ENCODE peak calls at places on chromosomes 1 and 21, in five cellular contexts. S, Z, U, F and E are unnamed samples.

GRCh38 chr1:205523891-205524793 is 19.7 kb downstream of the CDK18 start:
- DNase-seq in S (peak), Z (peak), U (no peak), F (peak), E (peak)

GRCh38 chr1:224785622-224786021 is 143.9 kb upstream of the DNAH14 start:
- DNase-seq in S (no peak), Z (no peak), U (no peak), F (no peak), E (no peak)

GRCh38 chr1:201724760-201725105 is 104.2 kb upstream of the IPO9 start:
- DNase-seq in S (no peak), Z (no peak), U (no peak), F (no peak), E (peak)

GRCh38 chr1:205669341-205670142 is 10.8 kb downstream of the SLC45A3 start:
- DNase-seq in S (no peak), Z (no peak), U (no peak), F (no peak), E (peak)

GRCh38 chr1:187408217-187409004 is 579.7 kb downstream of the PLA2G4A start:
- DNase-seq in S (no peak), Z (no peak), U (no peak), F (peak), E (no peak)

GRCh38 chr1:172203135-172203823 is 217.2 kb upstream of the C1orf105 start:
- DNase-seq in S (no peak), Z (peak), U (no peak), F (no peak), E (no peak)

GRCh38 chr1:178057863-178058576 is 35.9 kb upstream of the RASAL2 start:
- DNase-seq in S (no peak), Z (peak), U (no peak), F (no peak), E (no peak)

GRCh38 chr1:172686143-172686542 is 27.2 kb downstream of the FASLG start:
- DNase-seq in S (no peak), Z (no peak), U (no peak), F (no peak), E (no peak)

GRCh38 chr1:212241445-212242287 is 43.5 kb upstream of the PPP2R5A start:
- DNase-seq in S (no peak), Z (no peak), U (no peak), F (no peak), E (no peak)

GRCh38 chr1:1358433-1359201 is at the start of gene MXRA8:
- DNase-seq in S (no peak), Z (peak), U (no peak), F (no peak), E (no peak)

GRCh38 chr1:45005761-45006160 is 5.4 kb downstream of the HECTD3 start:
- DNase-seq in S (no peak), Z (no peak), U (no peak), F (no peak), E (no peak)

GRCh38 chr1:88787023-88787903 is 103.2 kb downstream of the PKN2 start:
- DNase-seq in S (no peak), Z (no peak), U (no peak), F (no peak), E (no peak)

GRCh38 chr1:192763243-192763642 is 45.6 kb upstream of the RGS2 start:
- DNase-seq in S (peak), Z (no peak), U (no peak), F (no peak), E (no peak)

GRCh38 chr1:12528021-12528852 is 89.8 kb downstream of the DHRS3 start:
- DNase-seq in S (no peak), Z (peak), U (no peak), F (no peak), E (peak)

GRCh38 chr1:241240084-241240483 is 116.9 kb downstream of the RGS7 start:
- DNase-seq in S (no peak), Z (no peak), U (no peak), F (no peak), E (no peak)

GRCh38 chr1:192703283-192704206 is 67.6 kb downstream of the RGS13 start:
- DNase-seq in S (no peak), Z (no peak), U (no peak), F (no peak), E (no peak)

GRCh38 chr1:115300087-115300856 is 37.8 kb downstream of the NGF start:
- DNase-seq in S (peak), Z (peak), U (no peak), F (peak), E (no peak)

GRCh38 chr1:160398823-160399222 is 1.5 kb upstream of the VANGL2 start:
- DNase-seq in S (peak), Z (no peak), U (no peak), F (no peak), E (no peak)

GRCh38 chr1:194045416-194045815 is 859.0 kb upstream of the B3GALT2 start:
- DNase-seq in S (peak), Z (no peak), U (no peak), F (no peak), E (no peak)

GRCh38 chr1:29811727-29812396 is 575.5 kb downstream of the PTPRU start:
- DNase-seq in S (no peak), Z (no peak), U (no peak), F (no peak), E (peak)

GRCh38 chr1:241551759-241552638 is 19.8 kb downstream of the KMO start:
- DNase-seq in S (no peak), Z (no peak), U (peak), F (no peak), E (peak)

GRCh38 chr21:45497846-45498645 is 44.2 kb downstream of the SLC19A1 start:
- DNase-seq in S (no peak), Z (no peak), U (no peak), F (no peak), E (peak)

GRCh38 chr1:225772323-225772768 is 5.3 kb upstream of the SRP9 start:
- DNase-seq in S (peak), Z (peak), U (no peak), F (peak), E (peak)

GRCh38 chr1:182599339-182599738 is 4.8 kb downstream of the RGS16 start:
- DNase-seq in S (no peak), Z (no peak), U (no peak), F (no peak), E (no peak)

GRCh38 chr1:176384841-176385240 is 78.1 kb upstream of the PAPPA2 start:
- DNase-seq in S (no peak), Z (no peak), U (no peak), F (no peak), E (no peak)

GRCh38 chr1:40182956-40183710 is 21.9 kb downstream of the RLF start:
- DNase-seq in S (no peak), Z (peak), U (no peak), F (no peak), E (no peak)

GRCh38 chr1:72284398-72285073 is 2.2 kb upstream of the NEGR1 start:
- DNase-seq in S (peak), Z (peak), U (no peak), F (peak), E (peak)

GRCh38 chr1:243428617-243429342 is 172.9 kb downstream of the SDCCAG8 start:
- DNase-seq in S (no peak), Z (peak), U (no peak), F (no peak), E (no peak)

GRCh38 chr1:31127266-31127665 is 61.7 kb upstream of the PUM1 start:
- DNase-seq in S (no peak), Z (no peak), U (no peak), F (no peak), E (no peak)

DNA sequence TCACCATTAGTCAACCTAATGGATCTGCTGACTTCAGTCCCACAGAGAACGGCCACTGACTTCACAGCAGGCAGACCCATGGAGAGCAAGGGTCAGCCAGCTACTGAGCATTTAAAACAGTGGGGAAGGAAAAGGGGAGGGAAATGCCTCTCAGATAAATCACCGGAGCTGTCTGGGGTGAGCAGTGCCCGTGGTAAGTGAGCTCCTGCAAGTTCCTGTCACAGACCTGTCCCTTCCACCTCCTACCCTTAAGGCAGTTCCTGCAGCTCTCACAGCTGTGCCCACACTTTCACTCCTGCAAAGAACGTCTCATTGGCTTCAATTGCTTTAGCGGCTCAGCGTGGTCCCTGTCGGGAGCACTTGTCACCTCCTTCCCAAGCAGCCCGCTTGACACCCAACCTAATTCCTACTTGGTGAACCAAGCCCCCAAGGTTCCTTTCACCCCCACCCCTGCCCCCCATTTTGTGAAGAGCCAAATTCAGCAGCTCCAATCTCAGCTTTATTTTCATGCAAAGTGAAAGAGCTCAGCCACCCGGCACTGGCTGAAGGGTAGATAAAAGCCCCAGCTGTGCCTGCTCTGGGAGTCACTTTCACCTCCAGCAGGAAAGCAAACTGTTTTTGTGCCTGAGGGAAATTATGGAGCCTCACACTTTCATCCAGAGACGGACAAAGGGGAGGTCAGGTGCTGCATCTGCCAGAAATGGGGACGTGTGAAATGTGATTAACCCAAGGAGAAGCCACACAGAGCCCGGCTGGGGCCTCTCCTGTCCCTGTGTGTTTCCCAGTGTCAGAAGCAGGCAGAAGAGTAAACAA is 306.2 kb downstream of the TTLL7 start:
- DNase-seq in S (no peak), Z (peak), U (no peak), F (peak), E (peak)
- H3K27ac ChIP-seq in S (no peak), Z (peak), U (no peak), F (peak), E (peak)

GRCh38 chr21:16309250-16309971 is 579.6 kb downstream of the USP25 start:
- DNase-seq in S (no peak), Z (no peak), U (no peak), F (no peak), E (no peak)
- H3K27ac ChIP-seq in S (no peak), Z (no peak), U (no peak), F (no peak), E (no peak)

GRCh38 chr1:52070704-52071103 is 14.6 kb downstream of the BTF3L4 start:
- DNase-seq in S (no peak), Z (no peak), U (no peak), F (no peak), E (no peak)

DNA sequence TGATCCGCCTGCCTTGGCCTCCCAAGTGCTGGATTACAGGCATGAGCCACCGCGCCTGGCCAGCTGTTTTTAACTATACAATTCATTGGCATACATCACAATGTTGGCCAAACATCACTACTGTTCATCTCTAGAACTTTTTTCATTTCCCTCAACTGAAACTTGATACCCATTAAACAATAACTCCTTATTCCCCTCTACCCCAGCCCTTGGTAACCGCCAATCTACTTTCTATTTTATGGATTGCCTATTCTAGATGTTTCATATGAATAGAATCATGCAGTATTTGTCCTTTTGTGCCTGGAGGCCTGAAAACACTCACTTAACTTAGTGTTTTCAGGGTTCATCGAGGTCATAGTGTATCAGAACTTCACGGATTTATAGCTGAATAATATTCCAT is 16.2 kb downstream of the BTF3L4 start:
- DNase-seq in S (no peak), Z (peak), U (no peak), F (no peak), E (no peak)
- H3K27ac ChIP-seq in S (no peak), Z (no peak), U (no peak), F (no peak), E (no peak)

GRCh38 chr1:156006666-156007376 is 13.9 kb downstream of the SSR2 start:
- DNase-seq in S (no peak), Z (peak), U (no peak), F (no peak), E (peak)

GRCh38 chr1:156001682-156002171 is 19.0 kb downstream of the SSR2 start:
- DNase-seq in S (no peak), Z (peak), U (no peak), F (no peak), E (no peak)

GRCh38 chr1:156001021-156001681 is 19.6 kb downstream of the SSR2 start:
- DNase-seq in S (no peak), Z (no peak), U (no peak), F (no peak), E (no peak)

GRCh38 chr1:156002182-156002911 is 18.4 kb downstream of the SSR2 start:
- DNase-seq in S (no peak), Z (peak), U (no peak), F (no peak), E (no peak)

DNA sequence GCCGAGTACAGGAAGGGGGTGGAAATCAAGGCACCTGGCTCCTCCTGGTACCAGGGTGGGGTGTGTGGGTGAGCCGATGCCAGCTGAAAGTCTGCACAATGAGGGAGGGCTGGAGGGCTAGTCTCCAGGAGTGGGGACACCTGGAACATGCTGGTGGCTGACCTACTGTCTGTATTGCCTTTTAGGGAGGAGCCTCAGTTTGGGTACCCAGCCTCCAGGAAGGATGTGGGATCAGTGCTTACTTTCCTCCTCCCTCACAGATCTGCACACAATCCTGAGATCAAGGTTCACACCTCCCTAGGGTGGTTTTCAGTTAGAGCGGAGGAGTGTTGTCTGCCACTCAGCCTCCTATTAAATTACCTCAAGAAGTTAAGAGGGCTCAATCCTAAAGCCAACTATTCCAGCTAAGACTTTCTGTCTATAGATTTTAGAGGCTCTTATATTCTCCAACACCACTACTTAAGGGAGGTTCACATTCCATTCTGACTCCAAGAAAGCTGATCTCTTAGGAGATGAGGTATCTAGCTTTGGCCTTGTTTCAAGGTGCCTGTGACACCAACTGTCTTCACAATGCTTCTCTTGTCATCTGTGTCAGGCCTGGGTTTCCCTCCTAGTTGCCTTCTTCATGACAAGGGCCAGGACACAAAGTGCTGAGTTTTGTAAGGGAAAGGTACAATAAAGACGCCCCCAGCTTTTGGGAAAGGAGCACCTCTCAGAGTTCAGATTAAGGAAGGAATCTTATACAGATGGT is 15.7 kb downstream of the SSR2 start:
- DNase-seq in S (no peak), Z (no peak), U (peak), F (no peak), E (peak)
- H3K27ac ChIP-seq in S (peak), Z (no peak), U (peak), F (no peak), E (peak)

DNA sequence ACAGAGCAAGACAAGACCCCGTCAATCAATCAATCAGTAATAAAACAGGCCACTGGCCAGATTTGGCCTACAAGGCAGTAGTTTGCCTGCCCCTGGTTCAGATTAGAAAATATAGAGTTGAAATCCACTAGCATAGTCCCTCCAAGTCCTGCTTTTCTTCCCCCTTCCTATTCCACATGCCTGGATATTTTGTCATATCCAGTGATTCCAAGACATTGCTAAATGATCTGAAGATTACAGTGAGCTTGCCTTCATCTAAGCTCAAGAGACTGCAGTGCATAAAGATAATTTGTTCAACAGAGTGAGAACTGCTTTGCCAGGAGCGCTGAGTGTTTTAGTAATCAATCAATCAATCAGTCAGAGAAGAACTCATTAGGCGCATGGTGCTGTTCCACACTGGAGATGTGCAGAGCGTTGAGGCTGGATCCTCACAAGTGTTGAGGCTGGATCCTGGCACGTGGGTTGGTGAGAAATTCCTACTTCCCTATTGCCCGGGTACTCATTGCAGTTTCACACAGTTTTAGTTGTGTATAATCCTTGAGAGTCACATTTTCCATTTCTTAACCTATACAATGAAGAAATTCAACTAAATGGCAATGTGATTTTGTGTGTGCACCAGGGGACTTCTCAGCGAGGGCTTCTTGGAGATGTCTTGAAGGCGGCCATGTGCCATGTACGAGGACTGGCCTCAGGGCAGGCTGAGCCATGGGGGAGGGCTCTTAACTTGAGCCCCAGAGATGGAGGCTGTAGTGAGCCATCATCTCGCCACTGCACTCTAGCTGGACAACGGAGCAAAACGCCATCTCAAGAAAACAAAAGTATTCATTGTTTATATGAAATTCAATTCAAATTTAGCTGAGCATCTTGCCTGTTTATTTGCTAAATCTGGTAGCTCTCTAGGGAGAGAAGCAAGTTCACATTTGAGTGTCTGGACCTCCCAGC is 76.3 kb downstream of the TOMM20 start:
- DNase-seq in S (no peak), Z (no peak), U (no peak), F (no peak), E (no peak)
- H3K27ac ChIP-seq in S (no peak), Z (no peak), U (no peak), F (no peak), E (no peak)

GRCh38 chr1:180185281-180185680 is 30.6 kb downstream of the QSOX1 start:
- DNase-seq in S (no peak), Z (no peak), U (no peak), F (no peak), E (peak)
- H3K27ac ChIP-seq in S (no peak), Z (no peak), U (no peak), F (no peak), E (no peak)

GRCh38 chr1:24117132-24117531 is 5.2 kb upstream of the MYOM3 start:
- DNase-seq in S (no peak), Z (no peak), U (no peak), F (no peak), E (no peak)
- H3K27ac ChIP-seq in S (peak), Z (no peak), U (no peak), F (no peak), E (no peak)

GRCh38 chr1:54549181-54549924 is 1.3 kb downstream of the ACOT11 start:
- DNase-seq in S (no peak), Z (no peak), U (no peak), F (no peak), E (no peak)
- H3K27ac ChIP-seq in S (peak), Z (no peak), U (no peak), F (no peak), E (no peak)